ENCODE peak calls at places on chromosomes 4 and X, in five cellular contexts. One of them, this sample, is unnamed.

GRCh38 chr4:60962286-60962685 is 237.8 kb upstream of the ADGRL3 start:
- DNase-seq in Daoy: no peak
- DNase-seq in NCI-H2171 treated with DMSO at 0.1 percent for 48 hours: no peak
- DNase-seq in activated T-cell treated with anti-CD3 and anti-CD28 coated beads for 48 hours: no peak
- DNase-seq in neural crest cell: no peak
- DNase-seq in this sample: no peak

GRCh38 chr4:47615385-47615784 is 130.3 kb downstream of the ATP10D start:
- DNase-seq in Daoy: no peak
- DNase-seq in NCI-H2171 treated with DMSO at 0.1 percent for 48 hours: no peak
- DNase-seq in activated T-cell treated with anti-CD3 and anti-CD28 coated beads for 48 hours: no peak
- DNase-seq in neural crest cell: no peak
- DNase-seq in this sample: peak; percentile 20

GRCh38 chr4:71857713-71858451 is 74.0 kb upstream of the GC start:
- DNase-seq in Daoy: no peak
- DNase-seq in NCI-H2171 treated with DMSO at 0.1 percent for 48 hours: no peak
- DNase-seq in activated T-cell treated with anti-CD3 and anti-CD28 coated beads for 48 hours: no peak
- DNase-seq in neural crest cell: no peak
- DNase-seq in this sample: no peak

GRCh38 chr4:94409947-94410346 is 41.8 kb upstream of the PDLIM5 start:
- DNase-seq in Daoy: no peak
- DNase-seq in NCI-H2171 treated with DMSO at 0.1 percent for 48 hours: no peak
- DNase-seq in activated T-cell treated with anti-CD3 and anti-CD28 coated beads for 48 hours: no peak
- DNase-seq in neural crest cell: no peak
- DNase-seq in this sample: peak; percentile 6

GRCh38 chr4:10762541-10762940 is 78.0 kb upstream of the CLNK start:
- DNase-seq in Daoy: peak; percentile 65
- DNase-seq in NCI-H2171 treated with DMSO at 0.1 percent for 48 hours: peak; percentile 89
- DNase-seq in activated T-cell treated with anti-CD3 and anti-CD28 coated beads for 48 hours: no peak
- DNase-seq in neural crest cell: no peak
- DNase-seq in this sample: peak; percentile 74

GRCh38 chr4:120709986-120710385 is 212.5 kb downstream of the PRDM5 start:
- DNase-seq in Daoy: no peak
- DNase-seq in NCI-H2171 treated with DMSO at 0.1 percent for 48 hours: no peak
- DNase-seq in activated T-cell treated with anti-CD3 and anti-CD28 coated beads for 48 hours: no peak
- DNase-seq in neural crest cell: no peak
- DNase-seq in this sample: peak; percentile 24

GRCh38 chrX:133468081-133468480 is 52.8 kb upstream of the GPC4 start:
- DNase-seq in Daoy: no peak
- DNase-seq in NCI-H2171 treated with DMSO at 0.1 percent for 48 hours: no peak
- DNase-seq in activated T-cell treated with anti-CD3 and anti-CD28 coated beads for 48 hours: no peak
- DNase-seq in neural crest cell: no peak
- DNase-seq in this sample: no peak

GRCh38 chr4:59200992-59201391 is 1999.1 kb upstream of the ADGRL3 start:
- DNase-seq in Daoy: no peak
- DNase-seq in NCI-H2171 treated with DMSO at 0.1 percent for 48 hours: peak; percentile 1
- DNase-seq in activated T-cell treated with anti-CD3 and anti-CD28 coated beads for 48 hours: no peak
- DNase-seq in neural crest cell: no peak
- DNase-seq in this sample: peak; percentile 53

GRCh38 chrX:22383988-22384387 is 111.3 kb downstream of the CBLL2 start:
- DNase-seq in Daoy: no peak
- DNase-seq in NCI-H2171 treated with DMSO at 0.1 percent for 48 hours: no peak
- DNase-seq in activated T-cell treated with anti-CD3 and anti-CD28 coated beads for 48 hours: no peak
- DNase-seq in neural crest cell: no peak
- DNase-seq in this sample: peak; percentile 21

GRCh38 chrX:103774070-103774642 is 2.5 kb upstream of the PLP1 start:
- DNase-seq in Daoy: peak; percentile 31
- DNase-seq in NCI-H2171 treated with DMSO at 0.1 percent for 48 hours: no peak
- DNase-seq in activated T-cell treated with anti-CD3 and anti-CD28 coated beads for 48 hours: no peak
- DNase-seq in neural crest cell: no peak
- DNase-seq in this sample: peak; percentile 64

GRCh38 chr4:139509727-139510410 is 46.1 kb downstream of the SETD7 start:
- DNase-seq in Daoy: no peak
- DNase-seq in NCI-H2171 treated with DMSO at 0.1 percent for 48 hours: no peak
- DNase-seq in activated T-cell treated with anti-CD3 and anti-CD28 coated beads for 48 hours: no peak
- DNase-seq in neural crest cell: no peak
- DNase-seq in this sample: peak; percentile 29

GRCh38 chr4:148103647-148104355 is 338.4 kb downstream of the NR3C2 start:
- DNase-seq in Daoy: no peak
- DNase-seq in NCI-H2171 treated with DMSO at 0.1 percent for 48 hours: no peak
- DNase-seq in activated T-cell treated with anti-CD3 and anti-CD28 coated beads for 48 hours: no peak
- DNase-seq in neural crest cell: no peak
- DNase-seq in this sample: no peak

GRCh38 chr4:154254999-154255398 is 236.6 kb downstream of the DCHS2 start:
- DNase-seq in Daoy: no peak
- DNase-seq in NCI-H2171 treated with DMSO at 0.1 percent for 48 hours: no peak
- DNase-seq in activated T-cell treated with anti-CD3 and anti-CD28 coated beads for 48 hours: no peak
- DNase-seq in neural crest cell: no peak
- DNase-seq in this sample: peak; percentile 6

GRCh38 chrX:30521440-30522182 is 56.0 kb downstream of the TASL start:
- DNase-seq in Daoy: peak; percentile 15
- DNase-seq in NCI-H2171 treated with DMSO at 0.1 percent for 48 hours: no peak
- DNase-seq in activated T-cell treated with anti-CD3 and anti-CD28 coated beads for 48 hours: no peak
- DNase-seq in neural crest cell: no peak
- DNase-seq in this sample: peak; percentile 44

GRCh38 chrX:41909068-41909467 is 14.3 kb downstream of the CASK start:
- DNase-seq in Daoy: no peak
- DNase-seq in NCI-H2171 treated with DMSO at 0.1 percent for 48 hours: no peak
- DNase-seq in activated T-cell treated with anti-CD3 and anti-CD28 coated beads for 48 hours: no peak
- DNase-seq in neural crest cell: no peak
- DNase-seq in this sample: no peak

GRCh38 chr4:124061413-124061812 is 651.1 kb downstream of the ANKRD50 start:
- DNase-seq in Daoy: no peak
- DNase-seq in NCI-H2171 treated with DMSO at 0.1 percent for 48 hours: no peak
- DNase-seq in activated T-cell treated with anti-CD3 and anti-CD28 coated beads for 48 hours: no peak
- DNase-seq in neural crest cell: no peak
- DNase-seq in this sample: peak; percentile 52

GRCh38 chrX:114134465-114134864 is 449.4 kb upstream of the HTR2C start:
- DNase-seq in Daoy: peak; percentile 28
- DNase-seq in NCI-H2171 treated with DMSO at 0.1 percent for 48 hours: no peak
- DNase-seq in activated T-cell treated with anti-CD3 and anti-CD28 coated beads for 48 hours: no peak
- DNase-seq in neural crest cell: no peak
- DNase-seq in this sample: peak; percentile 61

GRCh38 chr4:144589512-144589911 is 56.4 kb upstream of the HHIP start:
- DNase-seq in Daoy: no peak
- DNase-seq in NCI-H2171 treated with DMSO at 0.1 percent for 48 hours: no peak
- DNase-seq in activated T-cell treated with anti-CD3 and anti-CD28 coated beads for 48 hours: no peak
- DNase-seq in neural crest cell: no peak
- DNase-seq in this sample: no peak

GRCh38 chrX:41655101-41655500 is 33.7 kb upstream of the GPR34 start:
- DNase-seq in Daoy: no peak
- DNase-seq in NCI-H2171 treated with DMSO at 0.1 percent for 48 hours: no peak
- DNase-seq in activated T-cell treated with anti-CD3 and anti-CD28 coated beads for 48 hours: no peak
- DNase-seq in neural crest cell: no peak
- DNase-seq in this sample: no peak

GRCh38 chr4:77201343-77201742 is 44.3 kb downstream of the CCNG2 start:
- DNase-seq in Daoy: no peak
- DNase-seq in NCI-H2171 treated with DMSO at 0.1 percent for 48 hours: no peak
- DNase-seq in activated T-cell treated with anti-CD3 and anti-CD28 coated beads for 48 hours: no peak
- DNase-seq in neural crest cell: no peak
- DNase-seq in this sample: peak; percentile 45

GRCh38 chr4:185346975-185347601 is 48.6 kb downstream of the LRP2BP start:
- DNase-seq in Daoy: no peak
- DNase-seq in NCI-H2171 treated with DMSO at 0.1 percent for 48 hours: no peak
- DNase-seq in activated T-cell treated with anti-CD3 and anti-CD28 coated beads for 48 hours: no peak
- DNase-seq in neural crest cell: no peak
- DNase-seq in this sample: no peak

GRCh38 chr4:182917182-182918043 is at the start of gene DCTD:
- DNase-seq in Daoy: peak; percentile 72
- DNase-seq in NCI-H2171 treated with DMSO at 0.1 percent for 48 hours: peak; percentile 32
- DNase-seq in activated T-cell treated with anti-CD3 and anti-CD28 coated beads for 48 hours: peak; percentile 79
- DNase-seq in neural crest cell: peak; percentile 62
- DNase-seq in this sample: peak; percentile 63

GRCh38 chr4:151905197-151905596 is 144.4 kb upstream of the GATB start:
- DNase-seq in Daoy: no peak
- DNase-seq in NCI-H2171 treated with DMSO at 0.1 percent for 48 hours: no peak
- DNase-seq in activated T-cell treated with anti-CD3 and anti-CD28 coated beads for 48 hours: no peak
- DNase-seq in neural crest cell: no peak
- DNase-seq in this sample: no peak

GRCh38 chr4:80393246-80393969 is 57.9 kb downstream of the CFAP299 start:
- DNase-seq in Daoy: peak; percentile 37
- DNase-seq in NCI-H2171 treated with DMSO at 0.1 percent for 48 hours: no peak
- DNase-seq in activated T-cell treated with anti-CD3 and anti-CD28 coated beads for 48 hours: no peak
- DNase-seq in neural crest cell: no peak
- DNase-seq in this sample: peak; percentile 62

GRCh38 chr4:86664959-86665358 is 70.8 kb downstream of the PTPN13 start:
- DNase-seq in Daoy: no peak
- DNase-seq in NCI-H2171 treated with DMSO at 0.1 percent for 48 hours: no peak
- DNase-seq in activated T-cell treated with anti-CD3 and anti-CD28 coated beads for 48 hours: no peak
- DNase-seq in neural crest cell: no peak
- DNase-seq in this sample: no peak

GRCh38 chrX:126819429-126819828 is at the start of gene PRR32:
- DNase-seq in Daoy: no peak
- DNase-seq in NCI-H2171 treated with DMSO at 0.1 percent for 48 hours: no peak
- DNase-seq in activated T-cell treated with anti-CD3 and anti-CD28 coated beads for 48 hours: no peak
- DNase-seq in neural crest cell: no peak
- DNase-seq in this sample: no peak

GRCh38 chr4:24482871-24483270 is 101.5 kb downstream of the DHX15 start:
- DNase-seq in Daoy: peak; percentile 30
- DNase-seq in NCI-H2171 treated with DMSO at 0.1 percent for 48 hours: no peak
- DNase-seq in activated T-cell treated with anti-CD3 and anti-CD28 coated beads for 48 hours: no peak
- DNase-seq in neural crest cell: no peak
- DNase-seq in this sample: no peak

GRCh38 chr4:55215087-55215486 is 89.7 kb upstream of the KDR start:
- DNase-seq in Daoy: no peak
- DNase-seq in NCI-H2171 treated with DMSO at 0.1 percent for 48 hours: no peak
- DNase-seq in activated T-cell treated with anti-CD3 and anti-CD28 coated beads for 48 hours: no peak
- DNase-seq in neural crest cell: no peak
- DNase-seq in this sample: no peak

GRCh38 chr4:59570850-59571476 is 1629.2 kb upstream of the ADGRL3 start:
- DNase-seq in Daoy: no peak
- DNase-seq in NCI-H2171 treated with DMSO at 0.1 percent for 48 hours: no peak
- DNase-seq in activated T-cell treated with anti-CD3 and anti-CD28 coated beads for 48 hours: no peak
- DNase-seq in neural crest cell: no peak
- DNase-seq in this sample: no peak

GRCh38 chr4:89894654-89895652 is at the start of gene MMRN1:
- DNase-seq in Daoy: no peak
- DNase-seq in NCI-H2171 treated with DMSO at 0.1 percent for 48 hours: no peak
- DNase-seq in activated T-cell treated with anti-CD3 and anti-CD28 coated beads for 48 hours: no peak
- DNase-seq in neural crest cell: no peak
- DNase-seq in this sample: no peak

GRCh38 chr4:44984083-44984482 is 257.7 kb upstream of the GNPDA2 start:
- DNase-seq in Daoy: no peak
- DNase-seq in NCI-H2171 treated with DMSO at 0.1 percent for 48 hours: no peak
- DNase-seq in activated T-cell treated with anti-CD3 and anti-CD28 coated beads for 48 hours: no peak
- DNase-seq in neural crest cell: no peak
- DNase-seq in this sample: no peak

GRCh38 chr4:48234575-48234974 is 35.1 kb downstream of the TEC start:
- DNase-seq in Daoy: no peak
- DNase-seq in NCI-H2171 treated with DMSO at 0.1 percent for 48 hours: no peak
- DNase-seq in activated T-cell treated with anti-CD3 and anti-CD28 coated beads for 48 hours: no peak
- DNase-seq in neural crest cell: no peak
- DNase-seq in this sample: no peak

GRCh38 chr4:89640620-89641366 is 196.2 kb downstream of the SNCA start:
- DNase-seq in Daoy: peak; percentile 25
- DNase-seq in NCI-H2171 treated with DMSO at 0.1 percent for 48 hours: no peak
- DNase-seq in activated T-cell treated with anti-CD3 and anti-CD28 coated beads for 48 hours: no peak
- DNase-seq in neural crest cell: peak; percentile 58
- DNase-seq in this sample: peak; percentile 8

GRCh38 chrX:20159811-20160385 is 18.3 kb upstream of the EIF1AX start:
- DNase-seq in Daoy: no peak
- DNase-seq in NCI-H2171 treated with DMSO at 0.1 percent for 48 hours: no peak
- DNase-seq in activated T-cell treated with anti-CD3 and anti-CD28 coated beads for 48 hours: no peak
- DNase-seq in neural crest cell: no peak
- DNase-seq in this sample: peak; percentile 4

GRCh38 chr4:866761-867390 is 40.9 kb upstream of the CPLX1 start:
- DNase-seq in Daoy: peak; percentile 49
- DNase-seq in NCI-H2171 treated with DMSO at 0.1 percent for 48 hours: no peak
- DNase-seq in activated T-cell treated with anti-CD3 and anti-CD28 coated beads for 48 hours: no peak
- DNase-seq in neural crest cell: no peak
- DNase-seq in this sample: peak; percentile 46

GRCh38 chr4:130825283-130825682 is 1729.3 kb downstream of the C4orf33 start:
- DNase-seq in Daoy: no peak
- DNase-seq in NCI-H2171 treated with DMSO at 0.1 percent for 48 hours: no peak
- DNase-seq in activated T-cell treated with anti-CD3 and anti-CD28 coated beads for 48 hours: no peak
- DNase-seq in neural crest cell: no peak
- DNase-seq in this sample: no peak

GRCh38 chr4:74934016-74934821 is 1.3 kb downstream of the PARM1 start:
- DNase-seq in Daoy: no peak
- DNase-seq in NCI-H2171 treated with DMSO at 0.1 percent for 48 hours: peak; percentile 8
- DNase-seq in activated T-cell treated with anti-CD3 and anti-CD28 coated beads for 48 hours: no peak
- DNase-seq in neural crest cell: peak; percentile 18
- DNase-seq in this sample: peak; percentile 33

This sample was measured in MCF 10A.